ENCODE peak calls at places on chromosomes 16 and 17, in ten cellular contexts. L is mesothelial cell of epicardium; G is adrenal gland; O is stimulated activated CD4-positive, alpha-beta T cell treated with anti-CD3 and anti-CD28 coated beads, Interleukin-1b, Interleukin-23, amount 100 ng/mL, for 4 hours; Z is WERI-Rb-1; N is NCI-H1930; B is lower lobe of right lung; Q is OCI-LY7; X is fibroblast of mammary gland; I is AG09319. Y is an unnamed sample.

GRCh38 chr16:61871837-61872777 is 164.1 kb downstream of the CDH8 start:
- DNase-seq in Q (no peak), L (no peak), O (no peak), G (no peak), B (no peak), N (no peak), Z (no peak), I (no peak), X (no peak), Y (no peak)

GRCh38 chr17:77462101-77462500 is 321.3 kb downstream of the SEC14L1 start:
- DNase-seq in L (no peak), O (no peak), Z (no peak), I (no peak), G (no peak), N (no peak), X (no peak), Q (peak), B (no peak), Y (no peak)

GRCh38 chr17:17824119-17824779 is 12.5 kb downstream of the SREBF1 start:
- DNase-seq in B (no peak), L (no peak), I (no peak), Q (peak), G (peak), Z (peak), N (no peak), X (no peak), O (no peak), Y (no peak)

GRCh38 chr16:77763994-77764393 is 24.4 kb upstream of the VAT1L start:
- DNase-seq in I (no peak), O (no peak), Z (no peak), N (no peak), L (no peak), Q (no peak), X (no peak), B (no peak), G (no peak), Y (no peak)

GRCh38 chr17:76123749-76124581 is 17.1 kb downstream of the FOXJ1 start:
- DNase-seq in N (no peak), G (no peak), B (peak), Q (peak), I (no peak), X (no peak), L (no peak), Z (no peak), O (no peak), Y (no peak)

GRCh38 chr16:69725480-69726312 is 664 bp downstream of the NQO1 start:
- DNase-seq in O (no peak), Q (no peak), G (no peak), L (no peak), N (no peak), X (no peak), B (no peak), Z (no peak), I (no peak), Y (peak)

GRCh38 chr17:81726004-81726403 is 13.9 kb downstream of the SLC25A10 start:
- DNase-seq in N (no peak), Q (no peak), I (no peak), L (no peak), G (no peak), X (no peak), Z (no peak), B (peak), O (no peak), Y (no peak)

GRCh38 chr17:79577485-79578187 is 33.2 kb downstream of the RBFOX3 start:
- DNase-seq in B (no peak), N (no peak), I (no peak), O (no peak), L (no peak), Q (no peak), X (no peak), G (no peak), Z (no peak), Y (peak)

GRCh38 chr17:75693500-75694481 is 26.7 kb downstream of the SAP30BP start:
- DNase-seq in G (peak), L (peak), N (no peak), Z (peak), I (peak), Q (no peak), B (peak), X (peak), O (no peak), Y (peak)

GRCh38 chr17:13157656-13158055 is 139.8 kb upstream of the ELAC2 start:
- DNase-seq in Q (no peak), O (no peak), Z (no peak), N (no peak), G (no peak), I (no peak), B (no peak), L (no peak), X (no peak), Y (no peak)